ENCODE peak calls at places on chromosomes 11 and 22, in five cellular contexts. J, Q, M, P and B are unnamed samples.

GRCh38 chr11:95991101-95991500 is 67.2 kb upstream of the MTMR2 start:
- DNase-seq in J (no peak), Q (no peak), M (no peak), P (no peak), B (no peak)

GRCh38 chr11:115665345-115665901 is 161.2 kb upstream of the CADM1 start:
- DNase-seq in J (no peak), Q (no peak), M (no peak), P (no peak), B (no peak)

GRCh38 chr11:92642146-92642919 is 327.1 kb upstream of the MTNR1B start:
- DNase-seq in J (peak), Q (no peak), M (no peak), P (no peak), B (no peak)

GRCh38 chr22:47398491-47398890 is 636.0 kb downstream of the TBC1D22A start:
- DNase-seq in J (no peak), Q (no peak), M (no peak), P (no peak), B (no peak)

GRCh38 chr22:37117092-37117491 is 7.6 kb upstream of the TMPRSS6 start:
- DNase-seq in J (no peak), Q (no peak), M (no peak), P (no peak), B (no peak)

GRCh38 chr11:6626971-6627761 is 7.9 kb upstream of the TPP1 start:
- DNase-seq in J (no peak), Q (no peak), M (no peak), P (no peak), B (no peak)

GRCh38 chr11:66048525-66049313 is at the start of gene GAL3ST3:
- DNase-seq in J (no peak), Q (no peak), M (no peak), P (no peak), B (peak)

GRCh38 chr11:70073881-70074371 is 4.2 kb upstream of the ANO1 start:
- DNase-seq in J (no peak), Q (no peak), M (no peak), P (no peak), B (no peak)

GRCh38 chr11:122140535-122140934 is 24.5 kb upstream of the BLID start:
- DNase-seq in J (peak), Q (no peak), M (no peak), P (no peak), B (no peak)

GRCh38 chr11:103714246-103714645 is 322.2 kb upstream of the DDI1 start:
- DNase-seq in J (no peak), Q (no peak), M (no peak), P (no peak), B (no peak)

GRCh38 chr11:65860278-65861164 is at the start of gene MUS81:
- DNase-seq in J (peak), Q (peak), M (peak), P (peak), B (peak)

GRCh38 chr11:123696183-123696582 is 41.8 kb upstream of the SCN3B start:
- DNase-seq in J (peak), Q (no peak), M (no peak), P (no peak), B (no peak)

GRCh38 chr11:120186408-120186798 is 24.4 kb upstream of the OAF start:
- DNase-seq in J (no peak), Q (no peak), M (no peak), P (no peak), B (no peak)

GRCh38 chr22:49992921-49993648 is 19.5 kb downstream of the IL17REL start:
- DNase-seq in J (peak), Q (peak), M (peak), P (peak), B (peak)

GRCh38 chr11:63705526-63705925 is 24.2 kb downstream of the RTN3 start:
- DNase-seq in J (no peak), Q (no peak), M (no peak), P (no peak), B (no peak)

GRCh38 chr11:123334925-123335324 is 95.1 kb upstream of the GRAMD1B start:
- DNase-seq in J (no peak), Q (no peak), M (no peak), P (no peak), B (no peak)

GRCh38 chr11:107876141-107876540 is 17.6 kb upstream of the SLC35F2 start:
- DNase-seq in J (no peak), Q (no peak), M (peak), P (no peak), B (no peak)

GRCh38 chr22:47390026-47390970 is 627.8 kb downstream of the TBC1D22A start:
- DNase-seq in J (no peak), Q (no peak), M (no peak), P (no peak), B (no peak)

GRCh38 chr22:20319041-20319744 is 667 bp downstream of the DGCR6L start:
- DNase-seq in J (no peak), Q (peak), M (no peak), P (peak), B (no peak)

GRCh38 chr22:45398214-45398613 is 15.2 kb downstream of the SMC1B start:
- DNase-seq in J (no peak), Q (no peak), M (no peak), P (no peak), B (no peak)

GRCh38 chr22:29663230-29663826 is 56.5 kb upstream of the CABP7 start:
- DNase-seq in J (no peak), Q (no peak), M (no peak), P (no peak), B (no peak)

GRCh38 chr22:29470159-29470855 is 9.7 kb upstream of the NEFH start:
- DNase-seq in J (peak), Q (peak), M (peak), P (peak), B (peak)

GRCh38 chr11:1208361-1209261 is 14.3 kb upstream of the MUC5B start:
- DNase-seq in J (no peak), Q (no peak), M (no peak), P (no peak), B (no peak)

GRCh38 chr11:46117842-46118241 is 3.4 kb downstream of the PHF21A start:
- DNase-seq in J (no peak), Q (no peak), M (no peak), P (no peak), B (no peak)

GRCh38 chr11:83070878-83071640 is 638 bp downstream of the RAB30 start:
- DNase-seq in J (peak), Q (no peak), M (peak), P (peak), B (peak)

GRCh38 chr11:108912587-108912986 is 247.7 kb downstream of the DDX10 start:
- DNase-seq in J (no peak), Q (no peak), M (no peak), P (no peak), B (no peak)

GRCh38 chr11:30387891-30388861 is 65.3 kb downstream of the ARL14EP start:
- DNase-seq in J (no peak), Q (no peak), M (no peak), P (peak), B (no peak)

GRCh38 chr11:3204141-3205015 is 14.2 kb downstream of the MRGPRG start:
- DNase-seq in J (no peak), Q (no peak), M (no peak), P (no peak), B (no peak)

GRCh38 chr22:38442967-38443674 is 11.9 kb downstream of the KCNJ4 start:
- DNase-seq in J (no peak), Q (no peak), M (no peak), P (no peak), B (no peak)

GRCh38 chr11:57150454-57150917 is 31.3 kb upstream of the LRRC55 start:
- DNase-seq in J (no peak), Q (no peak), M (no peak), P (no peak), B (no peak)